ENCODE peak calls at places on chromosomes 2 and 18, in five cellular contexts. K is HL-60, H is AG09309, M is A673, W is ovary. A is an unnamed sample.
A peak's percentile ranks its signal among the peaks of the same experiment; 100 is the strongest.

GRCh38 chr2:238744951-238745350 is 102.9 kb upstream of the TWIST2 start:
- DNase-seq in K (no peak), H (no peak), M (no peak), W (no peak), A (no peak)

GRCh38 chr2:9748586-9748985 is 94.7 kb upstream of the TAF1B start:
- DNase-seq in K (no peak), H (no peak), M (no peak), W (no peak), A (no peak)

GRCh38 chr2:178223806-178224205 is 29.5 kb downstream of the OSBPL6 start:
- DNase-seq in K (no peak), H (no peak), M (no peak), W (no peak), A (no peak)

GRCh38 chr2:44351088-44351487 is 10.2 kb downstream of the PREPL start:
- DNase-seq in K (no peak), H (no peak), M (no peak), W (no peak), A (no peak)

GRCh38 chr2:71466301-71467179 is 13.2 kb downstream of the DYSF start:
- DNase-seq in K (no peak), H (no peak), M (peak; percentile 23), W (no peak), A (no peak)

GRCh38 chr2:124778076-124778475 is 753.0 kb downstream of the CNTNAP5 start:
- DNase-seq in K (no peak), H (no peak), M (no peak), W (no peak), A (no peak)

GRCh38 chr18:56286775-56287174 is 351.6 kb downstream of the TXNL1 start:
- DNase-seq in K (no peak), H (peak; percentile 62), M (peak; percentile 3), W (no peak), A (no peak)

GRCh38 chr2:195675783-195676427 is 18.9 kb downstream of the SLC39A10 start:
- DNase-seq in K (no peak), H (no peak), M (no peak), W (no peak), A (no peak)

GRCh38 chr18:72867721-72868665 is at the start of gene NETO1:
- DNase-seq in K (no peak), H (no peak), M (peak; percentile 19), W (no peak), A (no peak)

GRCh38 chr2:183078163-183078466 is 432 bp upstream of the DUSP19 start:
- DNase-seq in K (no peak), H (no peak), M (no peak), W (no peak), A (no peak)

GRCh38 chr2:237665713-237666143 is 38.3 kb downstream of the LRRFIP1 start:
- DNase-seq in K (no peak), H (no peak), M (no peak), W (no peak), A (no peak)

GRCh38 chr2:128365217-128365905 is 46.7 kb upstream of the HS6ST1 start:
- DNase-seq in K (no peak), H (no peak), M (no peak), W (no peak), A (no peak)

GRCh38 chr2:68108116-68108515 is 45.3 kb upstream of the C1D start:
- DNase-seq in K (peak; percentile 80), H (no peak), M (no peak), W (no peak), A (peak; percentile 57)

GRCh38 chr18:43668866-43669265 is 391.6 kb upstream of the SYT4 start:
- DNase-seq in K (no peak), H (no peak), M (no peak), W (no peak), A (no peak)

GRCh38 chr18:43662657-43663056 is 385.4 kb upstream of the SYT4 start:
- DNase-seq in K (no peak), H (peak; percentile 68), M (peak; percentile 10), W (no peak), A (no peak)

GRCh38 chr18:43664487-43665008 is 387.3 kb upstream of the SYT4 start:
- DNase-seq in K (no peak), H (no peak), M (no peak), W (no peak), A (no peak)

GRCh38 chr18:43663159-43663558 is 385.9 kb upstream of the SYT4 start:
- DNase-seq in K (no peak), H (no peak), M (no peak), W (no peak), A (no peak)

GRCh38 chr18:43665239-43665788 is 388.0 kb upstream of the SYT4 start:
- DNase-seq in K (no peak), H (peak; percentile 59), M (no peak), W (no peak), A (no peak)
- TF ChIP-seq CTCF in K (no peak), H (no peak), M (no peak), W (no peak), A (no peak)

GRCh38 chr2:83516503-83516902 is 942.6 kb downstream of the SUCLG1 start:
- DNase-seq in K (no peak), H (no peak), M (no peak), W (no peak), A (no peak)
- TF ChIP-seq CTCF in K (no peak), H (no peak), M (no peak), W (no peak), A (no peak)

GRCh38 chr2:140586379-140586778 is 1544.4 kb downstream of the LRP1B start:
- DNase-seq in K (peak; percentile 25), H (no peak), M (peak; percentile 55), W (no peak), A (no peak)
- TF ChIP-seq CTCF in K (peak; percentile 73), H (peak; percentile 35), M (peak; percentile 73), W (no peak), A (no peak)

GRCh38 chr2:172427256-172427989 is at the start of gene ITGA6:
- DNase-seq in K (peak; percentile 80), H (no peak), M (peak; percentile 56), W (peak; percentile 52), A (peak; percentile 48)
- TF ChIP-seq CTCF in K (no peak), H (peak; percentile 6), M (peak; percentile 19), W (no peak), A (no peak)

GRCh38 chr18:49647496-49648168 is 85.8 kb downstream of the LIPG start:
- DNase-seq in K (no peak), H (no peak), M (no peak), W (no peak), A (no peak)

GRCh38 chr18:49646864-49647263 is 85.0 kb downstream of the LIPG start:
- DNase-seq in K (no peak), H (no peak), M (no peak), W (no peak), A (no peak)

GRCh38 chr18:49648326-49648725 is 86.5 kb downstream of the LIPG start:
- DNase-seq in K (no peak), H (no peak), M (no peak), W (no peak), A (no peak)

GRCh38 chr18:49650426-49650891 is 88.6 kb downstream of the LIPG start:
- DNase-seq in K (no peak), H (no peak), M (no peak), W (no peak), A (no peak)

GRCh38 chr18:49648811-49649210 is 87.0 kb downstream of the LIPG start:
- DNase-seq in K (no peak), H (no peak), M (no peak), W (no peak), A (no peak)
- TF ChIP-seq CTCF in K (peak; percentile 18), H (peak; percentile 7), M (peak; percentile 35), W (no peak), A (no peak)

DNA sequence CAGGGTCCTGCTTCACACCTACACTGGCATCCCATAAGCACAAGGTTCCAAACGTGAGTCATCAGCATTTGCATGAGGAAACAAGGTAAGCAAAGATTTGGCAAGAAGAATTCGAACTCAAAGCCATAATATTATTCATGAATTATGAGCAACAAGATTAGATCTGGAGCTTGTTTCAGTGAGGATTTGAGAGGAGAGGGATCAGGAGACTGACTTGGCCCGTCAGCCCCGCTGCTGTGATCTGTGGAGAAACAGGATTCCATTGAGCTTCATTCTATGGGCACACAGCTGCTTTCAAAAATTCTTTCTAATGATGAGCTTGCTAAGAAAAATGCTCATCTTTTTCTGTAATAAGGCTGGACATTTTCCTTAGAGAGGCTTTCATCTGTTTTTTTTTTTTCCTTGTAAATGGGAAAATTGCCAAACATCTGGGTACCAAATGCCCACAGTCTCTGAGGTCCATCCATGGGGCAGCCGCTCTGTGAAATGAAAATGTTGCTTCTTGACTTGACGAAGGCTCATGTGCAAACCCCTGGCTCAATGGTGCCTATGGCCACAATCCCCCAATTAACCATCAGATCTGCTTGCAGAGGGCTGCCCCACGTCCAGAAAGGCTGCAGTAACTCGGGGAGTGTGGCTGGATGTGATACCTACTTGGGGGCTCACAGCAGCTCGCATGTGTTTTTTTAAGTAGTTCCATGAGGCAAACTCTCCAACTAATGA is 179.3 kb downstream of the TMEM18 start:
- DNase-seq in K (no peak), H (no peak), M (no peak), W (no peak), A (no peak)
- TF ChIP-seq CTCF in K (no peak), H (no peak), M (no peak), W (no peak), A (no peak)

A was measured in CD14-positive monocyte.